ENCODE peak calls at places on chromosomes 4 and X, in nine cellular contexts. One of them, this sample, is unnamed.
A peak's percentile ranks its signal among the peaks of the same experiment; 100 is the strongest.

GRCh38 chrX:11461181-11462001 is 168.2 kb downstream of the AMELX start:
- DNase-seq in activated CD8-positive, alpha-beta memory T cell treated with anti-CD3 and anti-CD28 coated beads for 1 hour: no peak
- DNase-seq in cardiac muscle cell: no peak
- DNase-seq in stromal cell of bone marrow: no peak
- DNase-seq in CD4-positive, alpha-beta memory T cell: no peak
- DNase-seq in ACHN: no peak
- DNase-seq in Caki2: no peak
- DNase-seq in activated CD4-positive, alpha-beta T cell treated with anti-CD3 and anti-CD28 coated beads, Interleukin-2, amount 50 U/mL, for 24 hours: no peak
- DNase-seq in tibial artery: no peak
- DNase-seq in this sample: peak; percentile 58

GRCh38 chrX:66018585-66019309 is 21.1 kb downstream of the VSIG4 start:
- DNase-seq in activated CD8-positive, alpha-beta memory T cell treated with anti-CD3 and anti-CD28 coated beads for 1 hour: no peak
- DNase-seq in cardiac muscle cell: no peak
- DNase-seq in stromal cell of bone marrow: no peak
- DNase-seq in CD4-positive, alpha-beta memory T cell: no peak
- DNase-seq in ACHN: no peak
- DNase-seq in Caki2: no peak
- DNase-seq in activated CD4-positive, alpha-beta T cell treated with anti-CD3 and anti-CD28 coated beads, Interleukin-2, amount 50 U/mL, for 24 hours: no peak
- DNase-seq in tibial artery: no peak
- DNase-seq in this sample: no peak

GRCh38 chr4:3231431-3231980 is 17.5 kb upstream of the MSANTD1 start:
- DNase-seq in activated CD8-positive, alpha-beta memory T cell treated with anti-CD3 and anti-CD28 coated beads for 1 hour: no peak
- DNase-seq in cardiac muscle cell: no peak
- DNase-seq in stromal cell of bone marrow: no peak
- DNase-seq in CD4-positive, alpha-beta memory T cell: no peak
- DNase-seq in ACHN: no peak
- DNase-seq in Caki2: no peak
- DNase-seq in activated CD4-positive, alpha-beta T cell treated with anti-CD3 and anti-CD28 coated beads, Interleukin-2, amount 50 U/mL, for 24 hours: no peak
- DNase-seq in tibial artery: no peak
- DNase-seq in this sample: no peak

GRCh38 chr4:100189820-100190642 is at the start of gene DDIT4L:
- DNase-seq in activated CD8-positive, alpha-beta memory T cell treated with anti-CD3 and anti-CD28 coated beads for 1 hour: peak; percentile 5
- DNase-seq in cardiac muscle cell: peak; percentile 66
- DNase-seq in stromal cell of bone marrow: no peak
- DNase-seq in CD4-positive, alpha-beta memory T cell: no peak
- DNase-seq in ACHN: peak; percentile 49
- DNase-seq in Caki2: peak; percentile 22
- DNase-seq in activated CD4-positive, alpha-beta T cell treated with anti-CD3 and anti-CD28 coated beads, Interleukin-2, amount 50 U/mL, for 24 hours: no peak
- DNase-seq in tibial artery: peak; percentile 69
- DNase-seq in this sample: no peak

GRCh38 chrX:39759526-39760224 is 338.1 kb downstream of the BCOR start:
- DNase-seq in activated CD8-positive, alpha-beta memory T cell treated with anti-CD3 and anti-CD28 coated beads for 1 hour: no peak
- DNase-seq in cardiac muscle cell: peak; percentile 43
- DNase-seq in stromal cell of bone marrow: no peak
- DNase-seq in CD4-positive, alpha-beta memory T cell: no peak
- DNase-seq in ACHN: peak; percentile 13
- DNase-seq in Caki2: peak; percentile 52
- DNase-seq in activated CD4-positive, alpha-beta T cell treated with anti-CD3 and anti-CD28 coated beads, Interleukin-2, amount 50 U/mL, for 24 hours: no peak
- DNase-seq in tibial artery: peak; percentile 78
- DNase-seq in this sample: no peak

GRCh38 chrX:69066966-69067525 is 98.2 kb downstream of the PJA1 start:
- DNase-seq in activated CD8-positive, alpha-beta memory T cell treated with anti-CD3 and anti-CD28 coated beads for 1 hour: no peak
- DNase-seq in cardiac muscle cell: no peak
- DNase-seq in stromal cell of bone marrow: no peak
- DNase-seq in CD4-positive, alpha-beta memory T cell: no peak
- DNase-seq in ACHN: no peak
- DNase-seq in Caki2: no peak
- DNase-seq in activated CD4-positive, alpha-beta T cell treated with anti-CD3 and anti-CD28 coated beads, Interleukin-2, amount 50 U/mL, for 24 hours: no peak
- DNase-seq in tibial artery: no peak
- DNase-seq in this sample: no peak

GRCh38 chr4:140296335-140296753 is 77.1 kb upstream of the SCOC start:
- DNase-seq in activated CD8-positive, alpha-beta memory T cell treated with anti-CD3 and anti-CD28 coated beads for 1 hour: no peak
- DNase-seq in cardiac muscle cell: no peak
- DNase-seq in stromal cell of bone marrow: peak; percentile 92
- DNase-seq in CD4-positive, alpha-beta memory T cell: no peak
- DNase-seq in ACHN: peak; percentile 70
- DNase-seq in Caki2: peak; percentile 69
- DNase-seq in activated CD4-positive, alpha-beta T cell treated with anti-CD3 and anti-CD28 coated beads, Interleukin-2, amount 50 U/mL, for 24 hours: no peak
- DNase-seq in tibial artery: peak; percentile 87
- DNase-seq in this sample: peak; percentile 60

GRCh38 chr4:76072760-76073159 is 1.7 kb upstream of the ART3 start:
- DNase-seq in activated CD8-positive, alpha-beta memory T cell treated with anti-CD3 and anti-CD28 coated beads for 1 hour: no peak
- DNase-seq in cardiac muscle cell: no peak
- DNase-seq in stromal cell of bone marrow: no peak
- DNase-seq in CD4-positive, alpha-beta memory T cell: no peak
- DNase-seq in ACHN: no peak
- DNase-seq in Caki2: no peak
- DNase-seq in activated CD4-positive, alpha-beta T cell treated with anti-CD3 and anti-CD28 coated beads, Interleukin-2, amount 50 U/mL, for 24 hours: no peak
- DNase-seq in tibial artery: no peak
- DNase-seq in this sample: no peak

GRCh38 chrX:44915361-44915868 is 42.4 kb downstream of the KDM6A start:
- DNase-seq in activated CD8-positive, alpha-beta memory T cell treated with anti-CD3 and anti-CD28 coated beads for 1 hour: no peak
- DNase-seq in cardiac muscle cell: no peak
- DNase-seq in stromal cell of bone marrow: no peak
- DNase-seq in CD4-positive, alpha-beta memory T cell: no peak
- DNase-seq in ACHN: no peak
- DNase-seq in Caki2: no peak
- DNase-seq in activated CD4-positive, alpha-beta T cell treated with anti-CD3 and anti-CD28 coated beads, Interleukin-2, amount 50 U/mL, for 24 hours: no peak
- DNase-seq in tibial artery: no peak
- DNase-seq in this sample: peak; percentile 3

GRCh38 chr4:123127218-123127617 is 204.8 kb upstream of the NUDT6 start:
- DNase-seq in activated CD8-positive, alpha-beta memory T cell treated with anti-CD3 and anti-CD28 coated beads for 1 hour: no peak
- DNase-seq in cardiac muscle cell: no peak
- DNase-seq in stromal cell of bone marrow: no peak
- DNase-seq in CD4-positive, alpha-beta memory T cell: no peak
- DNase-seq in ACHN: peak; percentile 7
- DNase-seq in Caki2: no peak
- DNase-seq in activated CD4-positive, alpha-beta T cell treated with anti-CD3 and anti-CD28 coated beads, Interleukin-2, amount 50 U/mL, for 24 hours: no peak
- DNase-seq in tibial artery: no peak
- DNase-seq in this sample: no peak

GRCh38 chr4:30714408-30715031 is 5.6 kb upstream of the PCDH7 start:
- DNase-seq in activated CD8-positive, alpha-beta memory T cell treated with anti-CD3 and anti-CD28 coated beads for 1 hour: no peak
- DNase-seq in cardiac muscle cell: peak; percentile 77
- DNase-seq in stromal cell of bone marrow: no peak
- DNase-seq in CD4-positive, alpha-beta memory T cell: no peak
- DNase-seq in ACHN: peak; percentile 60
- DNase-seq in Caki2: peak; percentile 26
- DNase-seq in activated CD4-positive, alpha-beta T cell treated with anti-CD3 and anti-CD28 coated beads, Interleukin-2, amount 50 U/mL, for 24 hours: no peak
- DNase-seq in tibial artery: no peak
- DNase-seq in this sample: no peak

This sample was measured in RCC 7860.